ENCODE peak calls at places on chromosomes 2 and 18, in seven cellular contexts. S is GM23338, G is neural progenitor cell, E is PC-3, W is GM23248, V is hepatocyte, A is HCT116. F is an unnamed sample.

GRCh38 chr2:237979331-237979730 is 12.5 kb downstream of the UBE2F start:
- DNase-seq in V (no peak), S (no peak), E (no peak), G (no peak), W (no peak), A (no peak), F (no peak)

GRCh38 chr2:26980971-26981370 is 10.5 kb downstream of the MAPRE3 start:
- DNase-seq in A (no peak), S (no peak), W (no peak), E (no peak), G (no peak), V (no peak), F (no peak)

GRCh38 chr18:8052237-8052701 is 485.2 kb downstream of the PTPRM start:
- DNase-seq in S (peak), G (no peak), E (peak), A (no peak), V (no peak), W (peak), F (peak)

GRCh38 chr2:69298862-69299261 is 88.2 kb downstream of the GFPT1 start:
- DNase-seq in A (no peak), S (no peak), G (no peak), V (peak), E (peak), W (peak), F (no peak)

GRCh38 chr2:19198376-19198775 is 160.0 kb downstream of the OSR1 start:
- DNase-seq in E (no peak), S (no peak), V (no peak), A (no peak), G (no peak), W (no peak), F (no peak)

GRCh38 chr2:57333221-57333620 is 713.4 kb upstream of the VRK2 start:
- DNase-seq in V (no peak), A (no peak), S (no peak), G (no peak), W (peak), E (no peak), F (no peak)

GRCh38 chr18:57780318-57781127 is 22.6 kb downstream of the ATP8B1 start:
- DNase-seq in S (no peak), E (peak), A (no peak), G (no peak), W (peak), V (no peak), F (no peak)

GRCh38 chr2:101983928-101984327 is 7.8 kb upstream of the IL1R2 start:
- DNase-seq in V (no peak), A (no peak), W (peak), E (peak), G (peak), S (no peak), F (no peak)

GRCh38 chr2:180990337-180990736 is 9.9 kb downstream of the UBE2E3 start:
- DNase-seq in W (peak), G (no peak), S (no peak), V (no peak), A (no peak), E (peak), F (no peak)

GRCh38 chr2:19371996-19372582 is 13.7 kb upstream of the OSR1 start:
- DNase-seq in W (no peak), S (no peak), E (no peak), V (no peak), G (no peak), A (no peak), F (no peak)

GRCh38 chr18:13382990-13383821 is 164.6 kb downstream of the LDLRAD4 start:
- DNase-seq in E (no peak), V (no peak), G (no peak), A (no peak), S (no peak), W (no peak), F (no peak)

GRCh38 chr2:105487142-105488069 is 88.6 kb upstream of the FHL2 start:
- DNase-seq in A (no peak), E (no peak), G (no peak), W (peak), S (no peak), V (no peak), F (no peak)

GRCh38 chr2:233972941-233973575 is 55.9 kb downstream of the TRPM8 start:
- DNase-seq in E (peak), W (no peak), S (no peak), V (no peak), G (no peak), A (no peak), F (no peak)

GRCh38 chr18:59575995-59576394 is 121.2 kb downstream of the CCBE1 start:
- DNase-seq in G (no peak), V (no peak), S (no peak), E (peak), A (no peak), W (no peak), F (no peak)

GRCh38 chr2:134700730-134701129 is 18.1 kb downstream of the TMEM163 start:
- DNase-seq in W (no peak), V (no peak), A (no peak), S (no peak), E (no peak), G (no peak), F (no peak)

GRCh38 chr18:35456181-35456850 is 41.4 kb downstream of the INO80C start:
- DNase-seq in G (no peak), E (peak), S (no peak), A (peak), W (no peak), V (no peak), F (no peak)

GRCh38 chr2:22397847-22398246 is 987.1 kb upstream of the KLHL29 start:
- DNase-seq in E (no peak), V (no peak), S (no peak), A (no peak), W (no peak), G (no peak), F (no peak)

GRCh38 chr2:144523606-144524131 is 3.8 kb upstream of the ZEB2 start:
- DNase-seq in A (no peak), G (peak), V (no peak), S (peak), W (peak), E (no peak), F (no peak)

GRCh38 chr2:237939251-237939650 is 27.6 kb upstream of the UBE2F start:
- DNase-seq in V (no peak), W (no peak), S (no peak), A (no peak), G (no peak), E (no peak), F (no peak)

GRCh38 chr2:151616760-151617339 is 117.4 kb downstream of the NEB start:
- DNase-seq in W (no peak), S (no peak), E (no peak), A (no peak), G (no peak), V (no peak), F (no peak)

GRCh38 chr2:107174126-107174525 is 288.2 kb upstream of the ST6GAL2 start:
- DNase-seq in V (no peak), E (no peak), W (no peak), G (no peak), A (no peak), S (no peak), F (no peak)

GRCh38 chr2:171923206-171923605 is 945 bp downstream of the HAT1 start:
- DNase-seq in S (peak), G (no peak), E (peak), W (peak), A (peak), V (peak), F (no peak)

GRCh38 chr18:48932822-48933510 is 17.8 kb downstream of the SMAD7 start:
- DNase-seq in A (no peak), V (no peak), S (no peak), E (no peak), G (no peak), W (peak), F (no peak)

GRCh38 chr18:76394780-76395476 is 100.1 kb downstream of the ZNF516 start:
- DNase-seq in W (peak), G (no peak), A (no peak), E (peak), S (no peak), V (no peak), F (no peak)

GRCh38 chr2:86476092-86476491 is 34.9 kb downstream of the KDM3A start:
- DNase-seq in G (no peak), V (no peak), E (no peak), A (no peak), W (peak), S (no peak), F (no peak)

GRCh38 chr2:25512707-25513106 is 160.7 kb downstream of the DTNB start:
- DNase-seq in W (no peak), V (peak), G (no peak), E (peak), S (no peak), A (no peak), F (no peak)

GRCh38 chr2:29014811-29015414 is 33.8 kb downstream of the TOGARAM2 start:
- DNase-seq in E (peak), G (no peak), V (no peak), A (no peak), S (no peak), W (peak), F (no peak)

GRCh38 chr2:171482308-171482707 is 40.0 kb upstream of the CYBRD1 start:
- DNase-seq in G (no peak), V (no peak), W (no peak), S (no peak), A (no peak), E (no peak), F (no peak)

GRCh38 chr2:236344446-236344845 is 80.2 kb upstream of the ASB18 start:
- DNase-seq in A (no peak), V (no peak), G (no peak), S (no peak), E (no peak), W (no peak), F (no peak)

GRCh38 chr2:133439281-133439920 is 128.9 kb downstream of the NCKAP5 start:
- DNase-seq in G (no peak), V (no peak), S (no peak), W (no peak), E (peak), A (no peak), F (no peak)

GRCh38 chr2:206276169-206276927 is 1.9 kb downstream of the ZDBF2 start:
- DNase-seq in E (no peak), W (peak), A (no peak), G (peak), V (no peak), S (peak), F (peak)
- H3K4me3 ChIP-seq in E (peak), W (peak), A (no peak), G (peak), V (peak), S (peak), F (peak)

DNA sequence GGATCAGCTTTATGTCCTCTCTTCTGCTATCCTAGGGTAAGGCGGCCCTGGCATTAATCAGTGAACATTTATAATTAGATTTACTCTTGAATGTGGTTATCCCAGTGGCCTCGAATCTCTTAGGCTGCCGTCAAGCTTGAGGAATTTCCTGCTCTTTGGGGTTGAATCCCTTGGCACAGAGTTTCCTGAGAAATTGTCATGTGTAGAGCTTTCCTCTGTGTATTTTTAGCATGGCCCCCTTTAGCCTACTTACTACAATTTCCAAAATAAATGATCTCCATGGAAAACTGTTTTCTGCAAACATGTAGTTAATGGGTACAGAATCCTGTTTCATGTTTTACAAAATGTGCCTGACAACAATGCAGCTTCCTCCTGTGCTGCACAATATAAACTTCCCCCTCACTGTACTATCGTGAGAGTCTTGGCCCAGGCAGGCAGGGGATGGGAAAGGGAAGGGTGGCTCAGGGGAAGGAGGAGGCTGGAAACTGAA is 18.1 kb downstream of the NCAPH start:
- DNase-seq in G (no peak), E (no peak), V (no peak), S (no peak), A (no peak), W (peak), F (no peak)
- TF ChIP-seq EZH2phosphoT487 in G (no peak), E (no peak), V (no peak), S (no peak), A (no peak), W (no peak), F (no peak)

GRCh38 chr2:174340400-174341300 is 5.9 kb downstream of the SP9 start:
- DNase-seq in W (no peak), E (peak), A (no peak), V (peak), S (peak), G (peak), F (no peak)

GRCh38 chr2:174341995-174342571 is 7.3 kb downstream of the SP9 start:
- DNase-seq in W (peak), E (no peak), V (peak), A (no peak), G (peak), S (peak), F (no peak)

GRCh38 chr2:174339971-174340399 is 5.2 kb downstream of the SP9 start:
- DNase-seq in W (no peak), E (peak), A (no peak), V (no peak), G (peak), S (peak), F (no peak)

GRCh38 chr2:174342600-174343342 is 8.0 kb downstream of the SP9 start:
- DNase-seq in A (no peak), V (no peak), W (peak), G (peak), E (no peak), S (peak), F (no peak)

DNA sequence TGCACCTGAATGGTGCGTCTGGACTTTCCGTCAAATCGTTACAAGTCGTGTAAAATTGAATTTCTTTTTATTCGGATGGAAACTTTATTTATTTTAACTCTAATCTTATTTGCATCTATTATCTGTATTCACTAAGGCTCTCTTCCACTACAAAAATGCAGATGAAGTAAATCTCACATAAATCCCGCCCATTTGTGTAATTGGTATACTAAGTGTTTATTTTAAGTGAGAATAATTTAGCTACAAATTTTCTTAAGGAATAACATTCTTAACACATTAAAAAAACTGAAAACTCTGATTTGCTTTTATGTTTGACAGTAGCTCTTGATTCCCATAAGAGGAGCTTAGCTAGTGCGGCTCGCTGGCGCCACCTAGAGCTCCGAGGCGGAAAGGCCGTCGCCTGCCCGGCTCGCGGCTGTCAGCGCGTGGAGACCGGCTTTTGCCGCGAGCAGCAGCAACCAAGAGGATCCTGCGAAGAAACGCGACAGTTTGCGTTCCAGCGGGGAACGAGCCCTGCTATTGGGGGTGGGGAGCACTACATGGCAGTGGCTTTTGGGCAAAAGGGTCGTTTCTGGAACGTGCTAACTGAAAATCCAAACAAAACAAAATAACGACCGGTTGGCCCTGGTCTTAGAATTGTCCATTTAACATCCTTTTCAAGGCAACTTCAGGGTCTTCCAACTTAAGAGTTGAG is 6.7 kb downstream of the SP9 start:
- DNase-seq in V (peak), A (peak), S (peak), E (peak), G (peak), W (peak), F (peak)
- TF ChIP-seq EZH2 in V (no peak), A (no peak), S (peak), E (no peak), G (no peak), W (peak), F (no peak)

DNA sequence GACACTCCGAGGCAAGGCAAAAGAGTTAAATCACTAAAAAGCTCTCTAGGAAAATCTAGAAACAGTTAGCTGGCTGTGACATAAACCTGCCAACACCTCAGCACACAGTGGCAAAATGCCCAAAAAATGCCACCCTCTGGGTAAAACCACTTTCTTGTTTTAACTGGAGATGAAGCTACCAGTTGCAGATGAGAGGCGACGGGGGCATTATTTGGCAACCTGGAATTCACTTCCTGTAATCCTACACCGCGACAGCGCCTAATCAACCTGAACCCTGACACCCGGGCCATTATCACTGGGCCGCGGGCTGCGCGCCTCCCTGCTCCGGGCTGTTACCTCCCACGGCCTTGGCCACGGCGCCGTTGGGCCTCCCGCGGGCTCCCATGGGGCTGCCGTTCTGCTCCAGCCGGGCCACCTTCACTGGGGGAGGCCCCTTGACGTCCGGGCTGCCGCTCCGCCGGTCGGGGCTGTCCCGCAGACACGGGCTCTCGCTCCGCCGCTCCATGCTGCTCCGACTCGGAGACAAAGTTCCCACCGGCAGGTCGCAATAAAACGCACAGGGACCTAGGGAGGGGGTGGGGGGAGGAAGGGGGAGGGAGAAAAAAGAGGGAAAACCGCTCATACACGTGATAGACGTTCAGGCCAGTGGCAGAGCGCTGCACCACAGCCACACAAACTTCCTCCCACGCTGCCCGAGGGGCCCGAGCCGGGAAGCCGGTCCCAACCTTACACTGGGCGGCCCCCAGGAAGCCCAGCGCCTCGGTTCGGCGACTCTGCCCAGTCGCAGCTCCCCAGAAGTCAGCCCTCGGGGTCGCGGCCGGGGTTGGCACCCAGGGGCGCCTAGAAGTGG is 2.0 kb downstream of the SATB2 start:
- DNase-seq in S (peak), E (peak), A (peak), W (peak), V (peak), G (peak), F (no peak)
- H3K4me3 ChIP-seq in S (peak), E (peak), A (peak), W (peak), V (peak), G (peak), F (no peak)

DNA sequence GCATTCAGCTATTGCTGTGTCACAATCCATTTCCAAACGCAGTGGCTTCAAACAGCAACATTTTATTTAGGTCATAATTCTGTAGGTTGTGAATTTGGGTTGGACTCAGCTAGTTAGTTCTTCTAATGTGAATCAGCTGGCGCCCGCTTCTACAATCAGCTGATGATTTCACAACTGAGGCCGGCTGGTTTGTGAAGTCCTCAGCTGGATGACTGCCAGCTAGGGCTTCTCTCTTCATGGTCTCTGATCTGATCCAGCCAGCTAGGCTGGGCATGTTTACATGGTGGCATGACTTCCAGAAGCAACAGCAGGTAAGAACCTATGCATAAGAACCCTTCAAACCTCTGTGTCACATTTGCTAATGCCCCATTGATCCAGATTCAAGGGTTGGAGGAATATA is 172.0 kb downstream of the SLC4A10 start:
- DNase-seq in W (peak), V (peak), A (no peak), S (no peak), E (no peak), G (no peak), F (no peak)
- TF ChIP-seq EZH2phosphoT487 in W (no peak), V (no peak), A (no peak), S (no peak), E (no peak), G (no peak), F (no peak)

GRCh38 chr18:47260138-47260923 is 8.9 kb upstream of the SKOR2 start:
- DNase-seq in A (no peak), E (peak), G (peak), S (peak), W (peak), V (peak), F (no peak)
- TF ChIP-seq EZH2 in A (no peak), E (no peak), G (peak), S (peak), W (peak), V (peak), F (no peak)

DNA sequence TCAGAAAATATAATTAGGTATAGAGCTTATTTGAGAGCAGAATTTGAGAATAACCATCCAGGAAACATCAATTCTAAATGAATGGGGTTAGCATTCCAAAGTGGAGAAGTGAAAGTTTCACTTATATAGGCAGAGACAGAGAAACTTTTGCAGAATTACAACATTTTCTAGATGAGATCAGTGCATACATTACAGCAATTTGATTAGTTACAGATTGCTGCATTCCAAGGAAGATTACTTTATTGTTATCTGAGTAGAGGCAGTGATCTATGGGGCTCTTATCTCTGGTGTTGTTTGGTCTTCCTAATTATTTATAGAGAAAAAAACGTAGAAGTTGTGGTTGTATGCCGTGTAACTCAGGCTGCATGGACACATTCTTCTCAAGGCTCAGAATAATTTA is 373.8 kb upstream of the SYT4 start:
- DNase-seq in E (no peak), A (no peak), S (no peak), G (no peak), W (no peak), V (no peak), F (no peak)
- H3K4me3 ChIP-seq in E (no peak), A (no peak), S (no peak), G (no peak), W (no peak), V (no peak), F (no peak)

DNA sequence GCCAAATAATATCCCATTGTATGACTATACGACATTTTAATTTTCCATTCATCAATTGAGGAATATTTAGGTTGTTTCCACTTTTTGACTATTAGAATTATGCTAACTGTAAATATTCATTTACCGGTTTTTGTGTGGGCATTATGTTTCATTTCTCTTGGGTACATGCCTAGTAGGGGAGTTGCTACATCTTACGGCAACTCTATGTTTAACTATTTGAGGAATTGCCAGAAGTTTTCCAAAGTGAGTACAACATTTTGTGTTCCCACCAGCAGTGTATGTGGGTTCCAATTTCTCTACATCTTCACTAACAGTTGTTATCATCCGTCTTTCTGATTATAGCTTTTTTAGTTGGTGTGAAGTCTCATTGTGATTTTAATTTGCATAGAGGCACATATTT is 1.6 kb upstream of the KDSR start:
- DNase-seq in S (no peak), G (no peak), V (no peak), E (no peak), W (peak), A (no peak), F (no peak)
- TF ChIP-seq EZH2phosphoT487 in S (no peak), G (no peak), V (no peak), E (no peak), W (no peak), A (no peak), F (no peak)

GRCh38 chr2:148876190-148876588 is 1.2 kb downstream of the KIF5C start:
- DNase-seq in E (no peak), S (peak), A (no peak), W (no peak), V (peak), G (peak), F (no peak)
- TF ChIP-seq EZH2 in E (peak), S (no peak), A (no peak), W (peak), V (peak), G (no peak), F (no peak)

F was measured in MM.1S.